ENCODE peak calls at places on chromosomes 4 and X, in five cellular contexts. T is stimulated activated CD4-positive, alpha-beta T cell treated with anti-CD3 and anti-CD28 coated beads, Interleukin-12 subunit alpha, Interleukin-12 subunit beta, amount 100 ng/mL, for 4 hours; O is HL-60; W is NAMALWA; Z is heart right ventricle. R is an unnamed sample.
A peak's percentile ranks its signal among the peaks of the same experiment; 100 is the strongest.

GRCh38 chr4:4284827-4285618 is 4.9 kb downstream of the LYAR start:
- DNase-seq in W (no peak), T (no peak), Z (no peak), O (no peak), R (peak; percentile 34)

GRCh38 chrX:14409341-14409740 is 120.0 kb upstream of the GLRA2 start:
- DNase-seq in O (no peak), T (no peak), Z (no peak), W (no peak), R (no peak)

GRCh38 chrX:20740443-20740842 is 473.7 kb upstream of the RPS6KA3 start:
- DNase-seq in T (no peak), W (no peak), Z (no peak), O (no peak), R (no peak)

GRCh38 chr4:76687730-76688441 is 210.1 kb downstream of the SOWAHB start:
- DNase-seq in O (no peak), Z (no peak), T (no peak), W (no peak), R (no peak)

GRCh38 chr4:153438916-153439756 is 27.0 kb upstream of the TMEM131L start:
- DNase-seq in O (no peak), T (peak; percentile 19), W (peak; percentile 88), Z (no peak), R (no peak)

GRCh38 chr4:36779601-36780000 is 464.9 kb upstream of the NWD2 start:
- DNase-seq in Z (no peak), W (no peak), O (no peak), T (no peak), R (no peak)

GRCh38 chrX:55801811-55802210 is 84.3 kb downstream of the RRAGB start:
- DNase-seq in W (no peak), Z (no peak), T (no peak), O (no peak), R (no peak)

GRCh38 chr4:39151120-39151713 is 31.1 kb upstream of the WDR19 start:
- DNase-seq in O (peak; percentile 47), Z (no peak), W (peak; percentile 33), T (no peak), R (no peak)

GRCh38 chr4:180757927-180758326 is 1485.3 kb upstream of the TENM3 start:
- DNase-seq in T (no peak), O (no peak), W (peak; percentile 24), Z (no peak), R (no peak)

GRCh38 chr4:7786517-7786916 is 153.1 kb downstream of the AFAP1 start:
- DNase-seq in Z (no peak), O (no peak), W (no peak), T (no peak), R (no peak)

GRCh38 chrX:10450229-10450958 is 170.0 kb downstream of the MID1 start:
- DNase-seq in T (no peak), W (no peak), Z (no peak), O (no peak), R (no peak)

GRCh38 chr4:190014771-190015537 is 12.1 kb downstream of the FRG2 start:
- DNase-seq in O (no peak), Z (no peak), T (no peak), W (no peak), R (no peak)

GRCh38 chrX:150234126-150234525 is 129.0 kb upstream of the MAMLD1 start:
- DNase-seq in W (no peak), T (no peak), O (no peak), Z (no peak), R (no peak)

GRCh38 chr4:47340914-47341313 is 122.6 kb downstream of the COMMD8 start:
- DNase-seq in W (no peak), O (no peak), Z (no peak), T (no peak), R (no peak)

GRCh38 chr4:155679343-155679742 is 12.7 kb downstream of the GUCY1A1 start:
- DNase-seq in O (no peak), T (no peak), W (no peak), Z (no peak), R (no peak)

GRCh38 chr4:113639311-113639710 is 122.2 kb downstream of the CAMK2D start:
- DNase-seq in O (no peak), T (no peak), W (peak; percentile 38), Z (no peak), R (no peak)

GRCh38 chr4:44150091-44150576 is 298.5 kb downstream of the KCTD8 start:
- DNase-seq in Z (no peak), T (no peak), W (no peak), O (no peak), R (no peak)

GRCh38 chr4:54315561-54315960 is 86.5 kb downstream of the PDGFRA start:
- DNase-seq in T (no peak), W (peak; percentile 50), Z (no peak), O (no peak), R (no peak)

GRCh38 chr4:7828926-7829325 is 110.7 kb downstream of the AFAP1 start:
- DNase-seq in W (no peak), O (no peak), Z (no peak), T (no peak), R (no peak)

GRCh38 chr4:30717208-30718020 is 2.8 kb upstream of the PCDH7 start:
- DNase-seq in O (peak; percentile 8), T (no peak), W (no peak), Z (peak; percentile 36), R (no peak)

GRCh38 chr4:52943644-52944043 is 81.5 kb downstream of the RASL11B start:
- DNase-seq in W (no peak), T (no peak), Z (no peak), O (no peak), R (no peak)

GRCh38 chr4:177596035-177596434 is 153.8 kb upstream of the AGA start:
- DNase-seq in O (peak; percentile 5), W (no peak), T (peak; percentile 7), Z (no peak), R (peak; percentile 37)

GRCh38 chr4:26931451-26931850 is 70.8 kb downstream of the STIM2 start:
- DNase-seq in Z (no peak), T (no peak), W (no peak), O (no peak), R (no peak)

GRCh38 chr4:1777822-1778641 is 15.1 kb upstream of the FGFR3 start:
- DNase-seq in W (no peak), T (no peak), Z (no peak), O (no peak), R (no peak)

GRCh38 chrX:37998586-37999267 is 7.6 kb upstream of the SYTL5 start:
- DNase-seq in W (no peak), T (no peak), Z (no peak), O (no peak), R (no peak)

GRCh38 chr4:113978561-113979156 is 788 bp downstream of the ARSJ start:
- DNase-seq in O (no peak), Z (no peak), W (no peak), T (no peak), R (no peak)

GRCh38 chrX:119784747-119785446 is 6.5 kb downstream of the RPL39 start:
- DNase-seq in O (peak; percentile 72), W (peak; percentile 67), Z (peak; percentile 21), T (peak; percentile 33), R (no peak)

GRCh38 chr4:144646523-144647094 is 653 bp downstream of the HHIP start:
- DNase-seq in W (no peak), O (no peak), T (no peak), Z (no peak), R (no peak)

GRCh38 chr4:146522862-146523205 is 1.1 kb upstream of the SLC10A7 start:
- DNase-seq in O (peak; percentile 25), W (peak; percentile 75), T (no peak), Z (no peak), R (no peak)

GRCh38 chr4:107736924-107737448 is 17.0 kb upstream of the PAPSS1 start:
- DNase-seq in Z (no peak), T (peak; percentile 13), W (peak; percentile 68), O (peak; percentile 21), R (no peak)

GRCh38 chr4:41880022-41880837 is 55.0 kb upstream of the TMEM33 start:
- DNase-seq in O (no peak), T (no peak), W (no peak), Z (no peak), R (no peak)